ENCODE peak calls at places on chromosomes 16 and 17, in five cellular contexts. V, A, N, X and B are unnamed samples. For H3K4me1, the result is how much of the 10 kb centered on the place peaks cover.

GRCh38 chr17:61209524-61209923 is 190.1 kb upstream of the TBX2 start:
- DNase-seq in V (no peak), A (no peak), X (no peak), N (no peak), B (no peak)

GRCh38 chr16:1167276-1168107 is 14.6 kb downstream of the CACNA1H start:
- DNase-seq in A (peak), X (no peak), N (no peak), V (no peak), B (no peak)

GRCh38 chr16:79089735-79090284 is 510.7 kb downstream of the MAF start:
- DNase-seq in X (no peak), A (no peak), N (no peak), V (no peak), B (no peak)

GRCh38 chr17:58344047-58344790 is 7.8 kb downstream of the SUPT4H1 start:
- DNase-seq in N (peak), V (peak), A (peak), X (no peak), B (peak)

GRCh38 chr16:59605706-59606105 is 871.6 kb upstream of the GOT2 start:
- DNase-seq in N (no peak), V (no peak), A (no peak), X (no peak), B (no peak)

GRCh38 chr16:48487287-48487686 is 102.1 kb upstream of the SIAH1 start:
- DNase-seq in A (no peak), V (no peak), X (no peak), N (no peak), B (no peak)

GRCh38 chr17:44187131-44187899 is 543 bp downstream of the TMUB2 start:
- DNase-seq in X (no peak), N (no peak), A (peak), V (no peak), B (peak)

GRCh38 chr17:27751166-27751565 is 49.2 kb downstream of the NOS2 start:
- DNase-seq in A (no peak), V (no peak), X (no peak), N (no peak), B (no peak)

GRCh38 chr16:14455577-14455976 is 174.5 kb downstream of the PARN start:
- DNase-seq in X (no peak), A (no peak), N (no peak), V (no peak), B (no peak)

GRCh38 chr16:77212736-77213541 is 13.7 kb downstream of the SYCE1L start:
- DNase-seq in N (peak), A (peak), X (peak), V (peak), B (peak)

GRCh38 chr17:70187383-70187782 is 18.1 kb downstream of the KCNJ2 start:
- DNase-seq in A (no peak), X (no peak), N (no peak), V (no peak), B (no peak)

GRCh38 chr16:29992371-29992967 is 2.9 kb downstream of the HIRIP3 start:
- DNase-seq in X (no peak), N (peak), A (no peak), V (no peak), B (no peak)

GRCh38 chr17:75619506-75620431 is 13.5 kb upstream of the SMIM5 start:
- DNase-seq in N (no peak), V (no peak), A (no peak), X (no peak), B (no peak)

GRCh38 chr17:68437979-68438877 is 19.1 kb downstream of the WIPI1 start:
- DNase-seq in N (no peak), A (peak), V (peak), X (no peak), B (no peak)

GRCh38 chr16:4800290-4801041 is 2.0 kb downstream of the ROGDI start:
- DNase-seq in N (no peak), X (peak), A (no peak), V (peak), B (no peak)

GRCh38 chr16:76910931-76911330 is 280.1 kb upstream of the MON1B start:
- DNase-seq in V (no peak), N (no peak), A (no peak), X (no peak), B (no peak)

GRCh38 chr17:42405963-42406495 is 17.0 kb downstream of the CAVIN1 start:
- DNase-seq in V (peak), A (peak), N (peak), X (peak), B (peak)

GRCh38 chr17:37648555-37648954 is 5.3 kb upstream of the DDX52 start:
- DNase-seq in A (no peak), V (no peak), N (no peak), X (no peak), B (no peak)

GRCh38 chr17:44916781-44917241 is 1.5 kb upstream of the GFAP start:
- DNase-seq in A (no peak), X (peak), V (no peak), N (peak), B (no peak)

GRCh38 chr17:13601776-13602551 is at the start of gene HS3ST3A1:
- DNase-seq in X (peak), N (no peak), A (no peak), V (no peak), B (no peak)

GRCh38 chr16:16143038-16143763 is 80.1 kb downstream of the ABCC6 start:
- DNase-seq in N (no peak), V (no peak), X (no peak), A (peak), B (no peak)

GRCh38 chr17:57035971-57036481 is 49.0 kb upstream of the AKAP1 start:
- DNase-seq in A (no peak), V (peak), N (no peak), X (no peak), B (no peak)
- H3K27ac ChIP-seq in A (no peak), V (peak), N (peak), X (no peak), B (no peak)

GRCh38 chr17:50265690-50266306 is 8.5 kb upstream of the TMEM92 start:
- DNase-seq in A (no peak), V (no peak), N (peak), X (no peak), B (no peak)

GRCh38 chr17:50266384-50267073 is 7.7 kb upstream of the TMEM92 start:
- DNase-seq in X (peak), A (no peak), V (peak), N (peak), B (no peak)

GRCh38 chr17:50268040-50268439 is 6.2 kb upstream of the TMEM92 start:
- DNase-seq in X (no peak), A (no peak), V (no peak), N (peak), B (no peak)

GRCh38 chr17:50268632-50269287 is 5.5 kb upstream of the TMEM92 start:
- DNase-seq in X (no peak), N (peak), V (peak), A (no peak), B (no peak)

GRCh38 chr17:50267074-50267841 is 7.0 kb upstream of the TMEM92 start:
- DNase-seq in V (no peak), X (no peak), N (peak), A (no peak), B (no peak)
- H3K4me3 ChIP-seq in V (no peak), X (no peak), N (no peak), A (no peak), B (no peak)

GRCh38 chr17:32516940-32517711 is 30.3 kb downstream of the CDK5R1 start:
- DNase-seq in N (no peak), A (no peak), X (no peak), V (no peak), B (no peak)

GRCh38 chr17:32518856-32519768 is 32.3 kb downstream of the CDK5R1 start:
- DNase-seq in N (no peak), V (peak), X (peak), A (no peak), B (peak)

GRCh38 chr17:32517982-32518381 is 31.2 kb downstream of the CDK5R1 start:
- DNase-seq in N (no peak), X (peak), V (no peak), A (no peak), B (no peak)

GRCh38 chr17:32520737-32521399 is 34.1 kb downstream of the CDK5R1 start:
- DNase-seq in N (no peak), V (no peak), A (no peak), X (no peak), B (no peak)

DNA sequence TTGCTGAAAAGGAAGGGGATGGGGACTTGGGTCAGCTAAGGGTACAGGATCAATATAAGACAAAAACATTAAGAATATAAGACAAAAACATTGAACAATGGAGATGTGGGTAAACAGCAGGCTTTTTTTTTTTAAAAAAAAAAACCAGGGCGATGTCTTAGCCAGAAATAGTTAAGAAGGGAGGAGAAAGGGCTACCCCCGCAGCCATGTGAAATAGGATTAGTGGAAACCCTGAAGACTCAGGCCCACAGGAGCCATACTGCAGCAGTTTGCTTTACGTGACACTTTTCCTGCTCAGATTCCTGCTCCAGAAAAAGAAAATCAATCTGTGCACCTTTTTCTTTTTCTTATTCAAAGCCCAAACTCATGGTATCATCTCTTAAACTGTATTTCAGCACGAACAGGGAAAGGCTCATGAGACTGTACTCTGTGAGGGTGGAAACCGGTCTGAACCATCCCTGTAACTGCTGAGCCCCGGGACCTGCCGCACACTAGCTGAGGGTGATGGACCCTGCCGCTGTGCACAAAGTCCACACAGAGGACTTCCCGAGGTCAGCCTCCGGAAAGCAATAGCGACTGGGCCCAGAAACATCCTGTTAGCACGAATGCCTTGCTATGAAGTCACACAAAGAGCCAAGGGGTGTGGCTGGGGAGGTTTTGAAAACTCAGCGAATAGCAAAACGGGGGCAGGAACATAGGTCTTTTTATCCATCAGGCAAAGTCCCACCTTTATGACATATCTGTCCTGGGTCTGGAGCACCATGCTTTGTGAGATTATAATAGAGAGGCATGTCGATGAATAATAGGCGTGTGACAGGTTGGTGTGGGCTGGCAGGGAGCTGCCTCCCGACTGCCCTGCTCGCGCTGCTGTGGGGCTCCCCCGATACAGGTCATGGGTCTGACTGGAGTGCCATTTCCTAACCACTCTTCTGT is 33.2 kb downstream of the CDK5R1 start:
- DNase-seq in N (no peak), V (peak), A (no peak), X (no peak), B (peak)
- H3K4me1 ChIP-seq in N (under half), V (under half), A (under half), X (under half), B (half or more)

GRCh38 chr16:72876221-72876620 is 171.7 kb downstream of the ZFHX3 start:
- DNase-seq in N (no peak), V (peak), A (no peak), X (peak), B (no peak)
- H3K27ac ChIP-seq in N (peak), V (no peak), A (no peak), X (peak), B (no peak)

DNA sequence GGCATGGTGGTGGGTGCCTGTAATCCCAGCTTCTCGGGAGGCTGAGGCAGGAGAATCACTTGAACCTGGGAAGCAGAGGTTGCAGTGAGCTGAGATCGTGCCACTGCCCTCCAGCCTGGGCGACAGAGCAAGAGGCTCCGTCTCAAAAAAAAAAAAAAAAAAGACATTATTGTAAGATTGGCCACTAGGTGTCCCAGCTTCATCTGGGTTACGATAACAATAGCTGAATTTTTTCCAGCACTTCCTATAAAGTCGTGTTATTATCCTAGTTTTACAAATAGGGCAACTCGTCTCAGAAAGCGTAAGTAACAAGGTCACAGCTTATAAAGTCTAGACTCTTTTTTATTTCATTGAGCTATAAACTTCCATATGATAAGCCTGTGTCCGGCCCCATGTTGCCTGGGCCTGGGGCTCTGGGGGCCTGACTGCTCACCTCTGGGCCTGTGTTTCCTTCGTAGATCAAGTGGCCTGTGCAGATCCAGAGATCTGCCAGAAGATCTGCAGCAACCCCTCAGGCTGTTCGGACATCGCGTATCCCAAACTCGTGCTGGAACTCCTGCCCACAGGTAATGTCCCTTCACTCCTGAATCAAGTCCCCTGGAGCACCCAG is 60.5 kb downstream of the SLC5A11 start:
- DNase-seq in X (no peak), A (peak), N (no peak), V (no peak), B (no peak)
- H3K4me3 ChIP-seq in X (no peak), A (no peak), N (no peak), V (no peak), B (no peak)

GRCh38 chr16:58127634-58128033 is 1.5 kb downstream of the CFAP20 start:
- DNase-seq in X (no peak), V (no peak), N (no peak), A (peak), B (no peak)
- H3K4me1 ChIP-seq in X (under half), V (under half), N (half or more), A (half or more), B (under half)